ENCODE peak calls at places on chromosomes 6 and 20, in nine cellular contexts. O is iPS-NIHi11; L is amygdala; A is PC-3; V is activated CD4-positive, alpha-beta T cell treated with anti-CD3 and anti-CD28 coated beads, Interleukin-2, amount 10 ng/mL, durations not matched to agents 7 days and 5 days; C is NB4; X is stimulated activated CD4-positive, alpha-beta T cell treated with anti-CD3 and anti-CD28 coated beads, TNF-alpha, amount 100 ng/mL, for 1 hour; Z is colonic mucosa; B is brain microvascular endothelial cell. Y is an unnamed sample.

GRCh38 chr6:169527306-169527705 is 174.5 kb downstream of the WDR27 start:
- DNase-seq in Z (no peak), C (no peak), A (no peak), V (no peak), O (no peak), L (no peak), X (no peak), B (no peak), Y (no peak)

GRCh38 chr20:62794007-62794724 is 2.1 kb upstream of the MRGBP start:
- DNase-seq in O (peak; percentile 93), A (peak; percentile 97), B (peak; percentile 81), L (peak; percentile 74), V (peak; percentile 95), Z (peak; percentile 97), X (peak; percentile 87), C (peak; percentile 99), Y (peak; percentile 98)

GRCh38 chr6:83417880-83418663 is 12.8 kb downstream of the ME1 start:
- DNase-seq in Z (no peak), X (no peak), L (no peak), V (no peak), B (peak; percentile 37), O (peak; percentile 36), C (peak; percentile 75), A (peak; percentile 67), Y (no peak)

GRCh38 chr6:25628471-25629201 is 23.4 kb upstream of the SCGN start:
- DNase-seq in L (no peak), A (no peak), O (no peak), Z (no peak), C (no peak), B (no peak), X (no peak), V (no peak), Y (no peak)

GRCh38 chr6:32982702-32983492 is 14.5 kb downstream of the BRD2 start:
- DNase-seq in L (no peak), V (no peak), O (no peak), A (no peak), Z (peak; percentile 66), C (peak; percentile 32), B (no peak), X (no peak), Y (no peak)

GRCh38 chr6:2658788-2659187 is 91.9 kb downstream of the MYLK4 start:
- DNase-seq in O (no peak), C (peak; percentile 69), L (no peak), Z (no peak), B (no peak), V (no peak), X (no peak), A (peak; percentile 42), Y (no peak)

GRCh38 chr6:156686429-156686939 is 90.7 kb upstream of the ARID1B start:
- DNase-seq in X (peak; percentile 4), C (peak; percentile 50), B (peak; percentile 40), Z (no peak), V (peak; percentile 59), A (peak; percentile 47), L (no peak), O (peak; percentile 61), Y (peak; percentile 51)

GRCh38 chr6:167103041-167103816 is 19.7 kb upstream of the CCR6 start:
- DNase-seq in L (no peak), B (no peak), X (no peak), A (no peak), C (no peak), V (no peak), Z (no peak), O (no peak), Y (no peak)

GRCh38 chr6:160141001-160141726 is 19.5 kb downstream of the SLC22A1 start:
- DNase-seq in B (peak; percentile 71), X (no peak), A (peak; percentile 71), V (no peak), L (no peak), O (no peak), C (no peak), Z (no peak), Y (no peak)

GRCh38 chr20:44966030-44966961 is at the start of gene STK4:
- DNase-seq in C (peak; percentile 99), Z (peak; percentile 98), L (peak; percentile 89), A (peak; percentile 98), B (peak; percentile 76), O (peak; percentile 93), V (peak; percentile 95), X (peak; percentile 87), Y (peak; percentile 96)

GRCh38 chr6:130417951-130418350 is 52.1 kb downstream of the TMEM200A start:
- DNase-seq in O (no peak), C (no peak), A (peak; percentile 22), B (peak; percentile 75), Z (no peak), X (no peak), V (no peak), L (no peak), Y (no peak)

GRCh38 chr6:99241905-99242534 is 107.5 kb downstream of the FAXC start:
- DNase-seq in L (no peak), X (no peak), Z (no peak), V (no peak), C (peak; percentile 40), A (peak; percentile 55), B (peak; percentile 46), O (peak; percentile 61), Y (no peak)

GRCh38 chr6:34459899-34460593 is 5.8 kb upstream of the PACSIN1 start:
- DNase-seq in A (peak; percentile 73), L (no peak), Z (peak; percentile 63), C (peak; percentile 81), X (peak; percentile 21), O (peak; percentile 72), B (peak; percentile 39), V (peak; percentile 64), Y (peak; percentile 62)

GRCh38 chr6:79718509-79719247 is 87.5 kb downstream of the SH3BGRL2 start:
- DNase-seq in V (no peak), C (no peak), Z (no peak), A (no peak), L (no peak), X (no peak), B (no peak), O (no peak), Y (no peak)

GRCh38 chr20:40017765-40018164 is 671.3 kb downstream of the MAFB start:
- DNase-seq in Z (no peak), V (no peak), C (no peak), A (no peak), X (no peak), L (no peak), B (no peak), O (no peak), Y (no peak)